ENCODE peak calls at places on chromosomes 1 and 21, in five cellular contexts. L, Z, W, I and F are unnamed samples.

GRCh38 chr1:97190326-97190725 is 468.7 kb downstream of the PTBP2 start:
- DNase-seq in I (no peak), L (no peak), Z (no peak), W (no peak), F (no peak)

GRCh38 chr1:46094454-46094853 is 38.0 kb downstream of the PIK3R3 start:
- DNase-seq in L (no peak), W (no peak), I (no peak), Z (no peak), F (no peak)

GRCh38 chr1:47758341-47759237 is 238.6 kb downstream of the TRABD2B start:
- DNase-seq in W (no peak), Z (no peak), I (no peak), L (no peak), F (peak; percentile 41)

GRCh38 chr21:44029460-44030087 is 17.5 kb downstream of the TRAPPC10 start:
- DNase-seq in W (no peak), Z (no peak), L (no peak), I (no peak), F (no peak)

GRCh38 chr1:9203623-9204022 is 31.0 kb upstream of the H6PD start:
- DNase-seq in Z (no peak), W (no peak), L (no peak), I (peak; percentile 33), F (no peak)

GRCh38 chr1:108049083-108049819 is 84.3 kb upstream of the VAV3 start:
- DNase-seq in Z (peak; percentile 37), W (no peak), I (no peak), L (peak; percentile 18), F (peak; percentile 63)

GRCh38 chr1:201408176-201408814 is 9.2 kb upstream of the LAD1 start:
- DNase-seq in Z (peak; percentile 89), W (no peak), I (peak; percentile 90), L (peak; percentile 91), F (no peak)

GRCh38 chr1:119316870-119317416 is 51.6 kb upstream of the HAO2 start:
- DNase-seq in Z (peak; percentile 24), W (no peak), L (peak; percentile 31), I (no peak), F (no peak)

GRCh38 chr1:96144636-96145035 is 576.9 kb upstream of the PTBP2 start:
- DNase-seq in I (no peak), L (no peak), W (no peak), Z (no peak), F (no peak)

GRCh38 chr1:206769331-206769731 is 1.2 kb upstream of the IL19 start:
- DNase-seq in Z (no peak), L (no peak), I (peak; percentile 35), W (no peak), F (no peak)

GRCh38 chr1:55898191-55898590 is 681.2 kb downstream of the PLPP3 start:
- DNase-seq in L (no peak), W (no peak), Z (no peak), I (no peak), F (no peak)

GRCh38 chr21:29209696-29210095 is 79.3 kb downstream of the MAP3K7CL start:
- DNase-seq in Z (no peak), I (no peak), W (no peak), L (no peak), F (no peak)

GRCh38 chr1:244849189-244849866 is 13.9 kb downstream of the COX20 start:
- DNase-seq in L (no peak), I (no peak), W (no peak), Z (no peak), F (no peak)

GRCh38 chr1:212721388-212722247 is 22.0 kb upstream of the BATF3 start:
- DNase-seq in Z (peak; percentile 24), I (no peak), W (no peak), L (no peak), F (no peak)

GRCh38 chr1:195791796-195792195 is 816.4 kb downstream of the KCNT2 start:
- DNase-seq in W (no peak), L (no peak), I (no peak), Z (no peak), F (no peak)

GRCh38 chr21:34524671-34525601 is 12.9 kb upstream of the KCNE1 start:
- DNase-seq in I (no peak), W (no peak), L (no peak), Z (no peak), F (peak; percentile 76)

GRCh38 chr1:152227310-152227928 is 3.4 kb upstream of the HRNR start:
- DNase-seq in I (no peak), L (no peak), W (no peak), Z (no peak), F (no peak)

GRCh38 chr1:53536606-53537005 is 77.4 kb downstream of the DMRTB1 start:
- DNase-seq in L (no peak), Z (no peak), W (no peak), I (no peak), F (no peak)

GRCh38 chr1:169795687-169796086 is 980 bp upstream of the METTL18 start:
- DNase-seq in Z (no peak), L (no peak), W (no peak), I (no peak), F (no peak)

GRCh38 chr21:16460936-16461335 is 731.2 kb downstream of the USP25 start:
- DNase-seq in W (no peak), I (no peak), Z (no peak), L (no peak), F (no peak)

GRCh38 chr1:1732381-1732780 is 8.2 kb upstream of the CDK11A start:
- DNase-seq in I (no peak), L (no peak), W (no peak), Z (no peak), F (no peak)

GRCh38 chr1:94296018-94296417 is 58.6 kb upstream of the ARHGAP29 start:
- DNase-seq in I (no peak), Z (no peak), L (no peak), W (peak; percentile 50), F (peak; percentile 68)

GRCh38 chr1:192363177-192363576 is 46.4 kb downstream of the RGS21 start:
- DNase-seq in L (no peak), Z (no peak), I (no peak), W (no peak), F (no peak)

GRCh38 chr1:26574690-26575349 is 45.3 kb downstream of the RPS6KA1 start:
- DNase-seq in I (no peak), L (no peak), Z (no peak), W (no peak), F (no peak)

GRCh38 chr1:3610165-3610822 is 1.0 kb downstream of the MEGF6 start:
- DNase-seq in I (no peak), W (no peak), L (peak; percentile 69), Z (no peak), F (no peak)

GRCh38 chr1:241715956-241716355 is 63.9 kb downstream of the WDR64 start:
- DNase-seq in I (no peak), Z (no peak), W (no peak), L (no peak), F (no peak)

GRCh38 chr1:226823643-226824042 is 46.8 kb upstream of the PSEN2 start:
- DNase-seq in L (no peak), W (no peak), Z (no peak), I (no peak), F (no peak)

GRCh38 chr1:3631330-3631729 is 6.5 kb downstream of the TPRG1L start:
- DNase-seq in I (no peak), L (no peak), Z (no peak), W (no peak), F (peak; percentile 61)

GRCh38 chr1:220952941-220953340 is 73.7 kb downstream of the HLX start:
- DNase-seq in I (no peak), Z (no peak), W (no peak), L (no peak), F (no peak)

GRCh38 chr1:67190942-67191341 is 24.7 kb downstream of the IL23R start:
- DNase-seq in W (no peak), L (no peak), I (no peak), Z (no peak), F (no peak)

GRCh38 chr1:119631433-119632102 is 16.5 kb downstream of the ZNF697 start:
- DNase-seq in Z (peak; percentile 23), L (peak; percentile 96), I (peak; percentile 84), W (peak; percentile 96), F (peak; percentile 96)

GRCh38 chr1:226662704-226663326 is 76.3 kb downstream of the ITPKB start:
- DNase-seq in L (peak; percentile 78), W (peak; percentile 98), Z (no peak), I (peak; percentile 79), F (peak; percentile 95)

GRCh38 chr1:236334893-236335545 is 53.3 kb upstream of the ERO1B start:
- DNase-seq in L (no peak), W (no peak), I (no peak), Z (no peak), F (no peak)

DNA sequence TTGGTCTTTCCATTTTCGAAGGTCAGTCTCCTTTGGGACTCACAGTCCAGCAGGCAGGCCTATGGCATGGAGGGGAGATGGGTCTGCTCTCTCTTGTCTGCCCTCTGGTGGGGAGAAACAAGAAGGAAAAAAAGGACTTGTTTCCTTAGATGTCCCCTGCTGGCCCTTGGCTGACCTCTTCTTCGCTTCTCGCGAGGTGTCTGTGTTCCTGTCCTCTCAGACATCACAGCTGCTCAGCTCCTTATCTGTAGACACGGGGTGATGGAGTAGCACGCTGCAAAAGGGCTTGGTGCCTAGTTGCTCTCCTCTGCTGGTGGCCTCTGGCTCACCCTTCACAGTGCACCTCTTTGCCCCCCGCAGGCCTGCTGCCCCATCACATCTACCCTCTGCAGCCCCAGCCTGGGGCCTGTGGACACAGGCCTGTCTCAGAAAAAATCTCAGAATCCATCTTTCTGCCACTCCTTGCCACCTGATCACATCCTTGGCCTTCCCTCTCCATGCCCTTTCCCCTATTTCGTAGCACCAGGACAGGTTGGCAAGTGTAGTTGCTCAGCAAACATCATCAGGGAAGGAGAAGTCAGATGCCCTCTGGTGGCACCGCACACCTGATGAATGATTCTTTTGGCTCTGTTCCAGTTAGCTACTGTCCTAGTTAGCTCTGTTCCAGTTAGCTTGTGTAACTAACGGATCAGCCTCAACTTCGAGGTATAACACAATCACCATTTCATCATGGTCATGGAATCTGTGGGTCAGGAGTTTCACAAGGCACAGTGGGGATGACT is 18.7 kb upstream of the AK2 start:
- DNase-seq in W (peak; percentile 93), I (peak; percentile 77), Z (peak; percentile 81), L (peak; percentile 85), F (peak; percentile 91)
- TF ChIP-seq POLR2AphosphoS5 in W (peak; percentile 65), I (peak; percentile 79), Z (peak; percentile 34), L (no peak), F (peak; percentile 33)

GRCh38 chr1:11132571-11133293 is 33.1 kb upstream of the EXOSC10 start:
- DNase-seq in W (no peak), L (peak; percentile 70), Z (no peak), I (no peak), F (no peak)
- TF ChIP-seq EP300 in W (no peak), L (no peak), Z (no peak), I (no peak), F (no peak)

GRCh38 chr1:5225687-5226389 is 571.4 kb downstream of the AJAP1 start:
- DNase-seq in I (no peak), W (no peak), Z (no peak), L (no peak), F (no peak)
- TF ChIP-seq POLR2AphosphoS5 in I (no peak), W (no peak), Z (no peak), L (no peak), F (no peak)

DNA sequence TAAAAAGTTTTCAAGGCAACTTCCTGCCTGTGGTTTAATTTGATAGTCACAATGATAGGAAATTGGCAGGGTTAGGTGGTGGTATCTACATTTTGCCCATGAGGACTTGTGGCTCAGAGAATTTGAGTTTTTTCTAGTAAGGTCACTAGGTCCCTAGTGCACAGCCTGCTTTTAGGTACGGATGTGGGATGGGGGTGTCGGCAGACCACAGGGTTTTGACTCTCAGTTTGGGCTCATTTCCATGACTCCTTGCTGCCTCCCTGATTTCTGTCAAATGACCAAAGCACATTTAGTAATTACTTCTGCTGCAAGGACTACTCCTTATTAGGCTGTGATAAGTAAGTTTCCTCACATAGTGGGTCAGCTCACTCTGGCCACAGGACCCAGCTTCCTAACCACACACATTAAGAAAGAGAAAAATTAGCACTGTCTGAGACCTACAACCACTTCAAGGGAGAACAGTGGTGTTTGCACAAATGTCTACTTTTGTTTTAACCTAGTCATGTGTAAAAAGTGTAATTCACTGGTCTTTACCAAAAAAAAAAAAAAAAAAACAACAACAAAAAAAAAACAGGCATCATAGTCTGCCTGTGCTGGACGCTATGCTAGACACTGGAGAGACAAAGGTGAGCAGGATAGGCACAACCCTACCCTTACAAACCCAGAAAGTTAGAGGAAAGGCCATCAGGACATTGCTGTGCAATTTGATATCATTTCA is 43.7 kb downstream of the MRPL39 start:
- DNase-seq in W (no peak), I (peak; percentile 30), Z (no peak), L (no peak), F (no peak)
- TF ChIP-seq EP300 in W (no peak), I (no peak), Z (no peak), L (no peak), F (no peak)